ENCODE peak calls at places on chromosomes 6 and 20, in ten cellular contexts. U, Z, P, T, X, L, E, K, B and Y are unnamed samples.

GRCh38 chr6:38489951-38490350 is 149.8 kb downstream of the BTBD9 start:
- DNase-seq in U (no peak), Z (no peak), P (no peak), T (no peak), X (no peak), L (no peak), E (no peak), K (peak; percentile 78), B (peak; percentile 85), Y (peak; percentile 73)

GRCh38 chr6:76342611-76343160 is 270.2 kb upstream of the IMPG1 start:
- DNase-seq in U (no peak), Z (no peak), P (no peak), T (no peak), X (no peak), L (no peak), E (no peak), K (no peak), B (no peak), Y (no peak)

GRCh38 chr6:17289491-17290106 is 8.4 kb downstream of the RBM24 start:
- DNase-seq in U (no peak), Z (no peak), P (peak; percentile 23), T (peak; percentile 78), X (peak; percentile 95), L (peak; percentile 86), E (no peak), K (no peak), B (peak; percentile 60), Y (no peak)

GRCh38 chr6:104019075-104019474 is 840.6 kb downstream of the HACE1 start:
- DNase-seq in U (no peak), Z (no peak), P (no peak), T (no peak), X (no peak), L (no peak), E (no peak), K (no peak), B (no peak), Y (no peak)

GRCh38 chr6:151475653-151476523 is 17.9 kb upstream of the CCDC170 start:
- DNase-seq in U (peak; percentile 41), Z (no peak), P (no peak), T (no peak), X (no peak), L (peak; percentile 30), E (peak; percentile 86), K (peak; percentile 19), B (peak; percentile 59), Y (peak; percentile 85)

GRCh38 chr6:147048930-147049329 is 155.3 kb upstream of the STXBP5 start:
- DNase-seq in U (no peak), Z (no peak), P (no peak), T (no peak), X (no peak), L (no peak), E (no peak), K (no peak), B (peak; percentile 15), Y (no peak)

GRCh38 chr6:38502423-38502822 is 137.3 kb downstream of the BTBD9 start:
- DNase-seq in U (no peak), Z (no peak), P (no peak), T (no peak), X (no peak), L (no peak), E (no peak), K (no peak), B (no peak), Y (no peak)

GRCh38 chr6:107991061-107991460 is 33.1 kb upstream of the SEC63 start:
- DNase-seq in U (no peak), Z (no peak), P (no peak), T (no peak), X (no peak), L (no peak), E (no peak), K (no peak), B (no peak), Y (no peak)

GRCh38 chr20:6583134-6583738 is 184.2 kb upstream of the BMP2 start:
- DNase-seq in U (no peak), Z (no peak), P (no peak), T (peak; percentile 20), X (no peak), L (peak; percentile 33), E (peak; percentile 78), K (peak; percentile 25), B (peak; percentile 55), Y (peak; percentile 77)

GRCh38 chr6:27814665-27815424 is 97.4 kb downstream of the OR2B2 start:
- DNase-seq in U (no peak), Z (peak; percentile 85), P (no peak), T (no peak), X (no peak), L (peak; percentile 69), E (peak; percentile 95), K (peak; percentile 92), B (peak; percentile 98), Y (peak; percentile 93)

GRCh38 chr20:43586641-43587040 is 4.1 kb upstream of the IFT52 start:
- DNase-seq in U (no peak), Z (no peak), P (no peak), T (no peak), X (peak; percentile 39), L (no peak), E (no peak), K (no peak), B (no peak), Y (no peak)

GRCh38 chr6:112010328-112010727 is 43.6 kb upstream of the CCN6 start:
- DNase-seq in U (no peak), Z (no peak), P (no peak), T (no peak), X (no peak), L (no peak), E (no peak), K (no peak), B (no peak), Y (no peak)

GRCh38 chr6:52195886-52196285 is 9.7 kb downstream of the IL17A start:
- DNase-seq in U (no peak), Z (no peak), P (no peak), T (no peak), X (no peak), L (no peak), E (no peak), K (no peak), B (no peak), Y (no peak)

GRCh38 chr20:44701889-44702288 is 13.3 kb upstream of the CCN5 start:
- DNase-seq in U (no peak), Z (no peak), P (no peak), T (no peak), X (peak; percentile 37), L (no peak), E (peak; percentile 47), K (no peak), B (no peak), Y (no peak)

GRCh38 chr6:24985313-24985712 is 49.6 kb upstream of the RIPOR2 start:
- DNase-seq in U (no peak), Z (no peak), P (no peak), T (no peak), X (no peak), L (no peak), E (peak; percentile 74), K (no peak), B (no peak), Y (no peak)

GRCh38 chr20:59191036-59191755 is 27.6 kb downstream of the ZNF831 start:
- DNase-seq in U (no peak), Z (no peak), P (no peak), T (no peak), X (no peak), L (no peak), E (no peak), K (no peak), B (no peak), Y (no peak)

GRCh38 chr6:168713013-168713412 is 272.0 kb downstream of the SMOC2 start:
- DNase-seq in U (no peak), Z (no peak), P (no peak), T (no peak), X (no peak), L (no peak), E (peak; percentile 25), K (no peak), B (no peak), Y (no peak)
- H3K4me1 ChIP-seq in U (no peaks in the 10 kb centered on the region), Z (no peaks in the 10 kb centered on the region), P (no peaks in the 10 kb centered on the region), T (no peaks in the 10 kb centered on the region), X (no peaks in the 10 kb centered on the region), L (no peaks in the 10 kb centered on the region), E (no peaks in the 10 kb centered on the region), K (no peaks in the 10 kb centered on the region), B (no peaks in the 10 kb centered on the region), Y (no peaks in the 10 kb centered on the region)

DNA sequence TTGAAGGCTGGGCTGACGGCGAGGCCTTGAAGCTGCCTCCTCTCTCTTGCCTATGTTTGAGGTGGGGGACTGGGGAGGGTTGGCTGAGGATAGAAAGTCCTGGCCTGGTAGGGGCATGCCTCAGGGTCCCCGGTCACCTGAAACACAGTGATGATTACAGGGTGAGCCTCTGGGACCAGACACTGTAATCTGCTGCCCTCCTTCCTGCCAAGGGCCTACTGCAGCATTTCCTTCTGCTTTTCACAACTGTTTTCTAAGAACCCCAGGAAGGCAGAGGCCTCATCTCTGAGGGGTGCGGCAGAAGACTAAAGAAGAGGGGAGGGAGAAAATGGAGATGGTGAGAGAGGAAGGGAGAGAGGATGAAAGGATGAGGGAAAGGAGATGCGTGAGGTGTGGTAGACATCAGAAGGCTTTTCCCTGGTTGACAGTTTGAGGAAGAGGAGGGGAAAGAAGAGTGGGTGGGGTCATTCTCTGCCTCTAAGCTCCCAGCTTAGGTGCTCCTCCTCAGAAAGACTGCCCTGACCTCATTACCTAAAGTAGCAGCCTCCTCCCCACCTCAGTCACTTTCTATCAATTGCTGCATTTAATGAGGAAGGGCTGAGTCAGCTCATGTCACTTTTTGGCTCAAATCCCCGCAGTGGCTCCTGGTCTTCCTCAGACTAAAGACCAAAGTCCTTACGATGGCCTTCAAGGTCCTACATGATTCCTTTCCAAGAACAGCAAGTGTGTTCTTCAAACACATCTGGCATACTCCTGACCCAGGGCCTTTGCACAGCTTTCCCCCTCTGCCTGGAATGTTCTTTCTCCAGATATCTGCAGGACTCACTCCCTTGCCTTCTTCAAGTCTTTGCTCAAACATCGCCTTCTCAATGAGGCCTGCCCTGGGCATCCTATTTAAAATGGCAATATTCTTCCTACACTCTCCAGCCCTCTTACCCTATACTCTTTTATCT is 29.9 kb downstream of the VEGFA start:
- DNase-seq in U (no peak), Z (no peak), P (no peak), T (no peak), X (no peak), L (no peak), E (no peak), K (no peak), B (no peak), Y (no peak)
- H3K4me1 ChIP-seq in U (no peaks in the 10 kb centered on the region), Z (peaks cover 5% of the 10 kb centered on the region), P (no peaks in the 10 kb centered on the region), T (peaks cover 62% of the 10 kb centered on the region), X (no peaks in the 10 kb centered on the region), L (peaks cover 23% of the 10 kb centered on the region), E (no peaks in the 10 kb centered on the region), K (peaks cover 11% of the 10 kb centered on the region), B (peaks cover 30% of the 10 kb centered on the region), Y (peaks cover 54% of the 10 kb centered on the region)

DNA sequence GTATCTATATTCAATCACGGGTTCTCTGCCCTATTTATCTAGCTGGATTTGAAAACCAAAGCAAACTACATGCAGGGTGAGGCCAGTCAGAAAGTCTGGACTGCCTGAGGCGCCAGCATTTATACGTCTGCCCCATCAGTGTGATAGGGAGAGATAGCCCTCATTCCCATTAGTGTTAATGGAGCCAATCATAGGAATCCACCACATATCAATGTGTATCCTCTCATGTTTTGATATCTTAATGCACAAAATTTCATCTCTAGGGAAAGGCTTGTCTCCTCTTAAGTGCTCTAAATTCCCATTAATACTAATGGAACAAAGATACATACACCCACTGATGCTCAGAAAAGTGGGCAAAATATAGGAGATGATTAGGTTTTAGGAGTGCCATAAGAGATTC is 376.2 kb downstream of the BTBD3 start:
- DNase-seq in U (no peak), Z (no peak), P (no peak), T (no peak), X (no peak), L (no peak), E (no peak), K (no peak), B (no peak), Y (no peak)
- H3K4me1 ChIP-seq in U (no peaks in the 10 kb centered on the region), Z (no peaks in the 10 kb centered on the region), P (no peaks in the 10 kb centered on the region), T (no peaks in the 10 kb centered on the region), X (no peaks in the 10 kb centered on the region), L (no peaks in the 10 kb centered on the region), E (no peaks in the 10 kb centered on the region), K (no peaks in the 10 kb centered on the region), B (no peaks in the 10 kb centered on the region), Y (no peaks in the 10 kb centered on the region)

GRCh38 chr20:57663241-57663640 is 43.0 kb upstream of the ZBP1 start:
- DNase-seq in U (no peak), Z (no peak), P (no peak), T (peak; percentile 4), X (no peak), L (peak; percentile 6), E (no peak), K (no peak), B (no peak), Y (no peak)
- H3K4me1 ChIP-seq in U (peaks cover 21% of the 10 kb centered on the region), Z (no peaks in the 10 kb centered on the region), P (no peaks in the 10 kb centered on the region), T (peaks cover 29% of the 10 kb centered on the region), X (no peaks in the 10 kb centered on the region), L (peaks cover 15% of the 10 kb centered on the region), E (peaks cover 12% of the 10 kb centered on the region), K (peaks cover 3% of the 10 kb centered on the region), B (no peaks in the 10 kb centered on the region), Y (no peaks in the 10 kb centered on the region)